ENCODE peak calls at places on chromosome 20, in nine cellular contexts. Y, P, I, X, J, H, K, G and Q are unnamed samples.

GRCh38 chr20:1942486-1943266 is 47.5 kb downstream of the SIRPA start:
- DNase-seq in J (no peak), G (no peak), P (no peak), I (no peak), H (no peak), K (no peak), Y (no peak), X (no peak), Q (no peak)

GRCh38 chr20:18719426-18719825 is 94.2 kb upstream of the SCP2D1 start:
- DNase-seq in I (no peak), Y (no peak), H (no peak), G (no peak), X (no peak), J (no peak), P (no peak), K (no peak), Q (no peak)

GRCh38 chr20:53399592-53400335 is 193.9 kb downstream of the ZNF217 start:
- DNase-seq in X (no peak), P (no peak), I (no peak), K (no peak), J (no peak), Y (no peak), H (no peak), G (no peak), Q (no peak)

GRCh38 chr20:56014998-56015397 is 9.7 kb upstream of the CBLN4 start:
- DNase-seq in X (no peak), I (no peak), P (no peak), K (no peak), H (no peak), G (no peak), J (no peak), Y (no peak), Q (no peak)

GRCh38 chr20:46021361-46022359 is 7.4 kb upstream of the SLC12A5 start:
- DNase-seq in H (no peak), G (no peak), I (peak; percentile 49), X (peak; percentile 100), K (peak; percentile 99), J (peak; percentile 92), P (peak; percentile 43), Y (peak; percentile 46), Q (peak; percentile 80)

GRCh38 chr20:44056010-44056698 is 130.8 kb downstream of the JPH2 start:
- DNase-seq in K (peak; percentile 82), G (no peak), I (peak; percentile 73), Y (no peak), X (peak; percentile 69), H (peak; percentile 41), J (no peak), P (no peak), Q (peak; percentile 80)

GRCh38 chr20:63977392-63978276 is 1.8 kb downstream of the SAMD10 start:
- DNase-seq in K (no peak), Y (no peak), J (no peak), P (peak; percentile 24), I (peak; percentile 63), G (no peak), X (no peak), H (no peak), Q (no peak)

GRCh38 chr20:45337367-45338120 is 10.7 kb downstream of the SDC4 start:
- DNase-seq in Y (peak; percentile 73), P (peak; percentile 53), I (no peak), J (no peak), G (no peak), X (peak; percentile 52), H (peak; percentile 86), K (no peak), Q (peak; percentile 70)

GRCh38 chr20:2520617-2521016 is 11.9 kb upstream of the ZNF343 start:
- DNase-seq in H (no peak), X (no peak), G (no peak), J (no peak), I (no peak), Y (no peak), P (no peak), K (no peak), Q (no peak)

GRCh38 chr20:14879839-14880238 is 542.4 kb upstream of the FLRT3 start:
- DNase-seq in G (no peak), K (no peak), Y (no peak), J (no peak), H (no peak), I (no peak), X (no peak), P (no peak), Q (no peak)

GRCh38 chr20:20491110-20491783 is 123.3 kb downstream of the INSM1 start:
- DNase-seq in X (no peak), J (no peak), K (no peak), H (no peak), P (no peak), Y (no peak), I (no peak), G (no peak), Q (no peak)

GRCh38 chr20:18164356-18164755 is 26.7 kb downstream of the KAT14 start:
- DNase-seq in H (no peak), Y (no peak), J (no peak), K (no peak), I (no peak), X (no peak), G (no peak), P (no peak), Q (no peak)

GRCh38 chr20:329851-330232 is 4.5 kb downstream of the SOX12 start:
- DNase-seq in H (no peak), I (no peak), J (no peak), K (no peak), Y (no peak), P (no peak), G (no peak), X (no peak), Q (no peak)

GRCh38 chr20:63979549-63980316 is at the start of gene SAMD10:
- DNase-seq in I (peak; percentile 78), H (peak; percentile 69), G (no peak), K (peak; percentile 85), J (peak; percentile 73), X (peak; percentile 66), P (no peak), Y (peak; percentile 61), Q (peak; percentile 76)

GRCh38 chr20:12936524-12936923 is 72.2 kb upstream of the SPTLC3 start:
- DNase-seq in J (no peak), Y (no peak), G (no peak), P (no peak), H (no peak), X (no peak), I (no peak), K (no peak), Q (no peak)

GRCh38 chr20:18857640-18858039 is 44.1 kb downstream of the SCP2D1 start:
- DNase-seq in J (no peak), P (no peak), I (no peak), K (no peak), Y (no peak), X (no peak), G (no peak), H (no peak), Q (no peak)

GRCh38 chr20:62362590-62362940 is 4.5 kb downstream of the LAMA5 start:
- DNase-seq in I (no peak), Y (no peak), P (no peak), H (no peak), G (no peak), J (no peak), K (no peak), X (no peak), Q (no peak)
- H3K4me3 ChIP-seq in I (no peak overlapping the region), Y (no peak overlapping the region), P (no peak overlapping the region), H (peak overlapping the region; percentile 93), G (no peak overlapping the region), J (no peak overlapping the region), K (no peak overlapping the region), X (no peak overlapping the region), Q (no peak overlapping the region)

GRCh38 chr20:48564997-48565396 is 262.8 kb downstream of the PREX1 start:
- DNase-seq in H (no peak), Y (no peak), P (no peak), G (peak; percentile 7), X (no peak), K (no peak), J (no peak), I (no peak), Q (peak; percentile 56)
- H3K4me1 ChIP-seq in H (no peaks in the 10 kb centered on the region), Y (peaks cover 2% of the 10 kb centered on the region), P (no peaks in the 10 kb centered on the region), G (no peaks in the 10 kb centered on the region), X (no peaks in the 10 kb centered on the region), K (no peaks in the 10 kb centered on the region), J (no peaks in the 10 kb centered on the region), I (no peaks in the 10 kb centered on the region), Q (peaks cover 4% of the 10 kb centered on the region)

GRCh38 chr20:51635680-51636079 is 93.2 kb upstream of the NFATC2 start:
- DNase-seq in P (no peak), K (no peak), H (no peak), X (no peak), Y (no peak), I (no peak), J (no peak), G (no peak), Q (no peak)
- TF ChIP-seq CTCF in P (no peak), K (no peak), H (no peak), X (no peak), Y (no peak), I (no peak), J (no peak), G (no peak), Q (no peak)

DNA sequence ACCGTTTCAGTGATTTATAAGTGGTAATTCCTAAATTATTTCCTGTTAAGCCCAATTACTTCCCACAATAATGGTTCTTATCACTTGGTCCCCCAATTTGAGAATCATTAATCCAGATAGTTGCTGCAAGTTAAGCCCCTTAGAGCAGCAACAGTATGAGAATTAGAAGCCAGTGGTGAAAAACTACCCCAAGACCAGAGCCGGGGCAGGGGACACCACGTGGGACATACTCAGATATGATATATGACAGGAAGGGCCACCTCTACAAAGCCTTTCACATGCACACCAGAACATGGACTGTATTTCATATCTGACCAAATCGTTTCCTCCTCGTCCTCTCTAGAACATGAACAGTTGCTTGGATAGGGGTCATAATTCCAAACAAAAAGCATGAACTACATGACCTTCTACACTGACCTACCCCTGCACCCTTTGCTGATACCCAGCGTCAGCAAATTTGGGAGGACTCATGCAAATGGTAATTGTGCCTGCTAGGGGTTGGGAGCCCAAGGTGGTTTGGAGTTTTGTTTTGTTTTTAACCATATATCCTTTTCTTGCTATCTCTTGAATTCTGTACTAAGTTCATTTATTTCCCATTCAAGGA is 3.9 kb downstream of the JAG1 start:
- DNase-seq in Y (no peak), X (no peak), H (no peak), G (no peak), P (no peak), K (no peak), J (no peak), I (no peak), Q (no peak)
- H3K4me3 ChIP-seq in Y (peak overlapping the region; percentile 66), X (no peak overlapping the region), H (peak overlapping the region; percentile 90), G (no peak overlapping the region), P (peak overlapping the region; percentile 18), K (no peak overlapping the region), J (peak overlapping the region; percentile 31), I (no peak overlapping the region), Q (no peak overlapping the region)

GRCh38 chr20:33475381-33476160 is 14.3 kb upstream of the CBFA2T2 start:
- DNase-seq in J (no peak), P (no peak), H (no peak), Y (no peak), I (no peak), X (no peak), K (no peak), G (no peak), Q (no peak)
- H3K4me1 ChIP-seq in J (peaks cover 62% of the 10 kb centered on the region), P (no peaks in the 10 kb centered on the region), H (no peaks in the 10 kb centered on the region), Y (peaks cover 2% of the 10 kb centered on the region), I (no peaks in the 10 kb centered on the region), X (peaks cover 7% of the 10 kb centered on the region), K (no peaks in the 10 kb centered on the region), G (no peaks in the 10 kb centered on the region), Q (peaks cover 9% of the 10 kb centered on the region)

GRCh38 chr20:23365390-23366165 is 3.6 kb downstream of the GZF1 start:
- DNase-seq in K (peak; percentile 37), J (no peak), Y (no peak), G (no peak), P (no peak), I (no peak), X (no peak), H (no peak), Q (no peak)
- TF ChIP-seq CTCF in K (no peak), J (no peak), Y (no peak), G (no peak), P (no peak), I (no peak), X (no peak), H (no peak), Q (no peak)